ENCODE peak calls at places on chromosomes 12 and 14, in four cellular contexts. One of them, this sample, is unnamed.

GRCh38 chr12:52232233-52232915 is 669 bp upstream of the KRT7 start:
- DNase-seq in A549: no peak
- DNase-seq in K562: no peak
- DNase-seq in HepG2: no peak
- DNase-seq in this sample: no peak

GRCh38 chr12:82883396-82884360 is 197.0 kb downstream of the TMTC2 start:
- DNase-seq in A549: no peak
- DNase-seq in K562: no peak
- DNase-seq in HepG2: no peak
- DNase-seq in this sample: no peak

GRCh38 chr14:55077691-55078151 is 26.3 kb downstream of the MAPK1IP1L start:
- DNase-seq in A549: no peak
- DNase-seq in K562: no peak
- DNase-seq in HepG2: peak
- DNase-seq in this sample: no peak

GRCh38 chr12:6426882-6427671 is 17.7 kb upstream of the CD27 start:
- DNase-seq in A549: no peak
- DNase-seq in K562: no peak
- DNase-seq in HepG2: no peak
- DNase-seq in this sample: no peak

GRCh38 chr12:130633771-130634170 is 82.3 kb downstream of the RIMBP2 start:
- DNase-seq in A549: no peak
- DNase-seq in K562: no peak
- DNase-seq in HepG2: no peak
- DNase-seq in this sample: peak

GRCh38 chr12:102503056-102503681 is 22.8 kb upstream of the IGF1 start:
- DNase-seq in A549: no peak
- DNase-seq in K562: no peak
- DNase-seq in HepG2: no peak
- DNase-seq in this sample: no peak

GRCh38 chr14:106491851-106492250 is 965.5 kb downstream of the TMEM121 start:
- DNase-seq in A549: peak
- DNase-seq in K562: no peak
- DNase-seq in HepG2: no peak
- DNase-seq in this sample: peak

GRCh38 chr12:48199784-48200198 is 3.3 kb downstream of the OR10AD1 start:
- DNase-seq in A549: peak
- DNase-seq in K562: no peak
- DNase-seq in HepG2: no peak
- DNase-seq in this sample: no peak

GRCh38 chr12:124428136-124428791 is 133.4 kb downstream of the RFLNA start:
- DNase-seq in A549: no peak
- DNase-seq in K562: no peak
- DNase-seq in HepG2: no peak
- DNase-seq in this sample: no peak

GRCh38 chr12:15356831-15357456 is 34.6 kb downstream of the PTPRO start:
- DNase-seq in A549: no peak
- DNase-seq in K562: no peak
- DNase-seq in HepG2: no peak
- DNase-seq in this sample: no peak

GRCh38 chr12:49098035-49098451 is 3.4 kb upstream of the DHH start:
- DNase-seq in A549: peak
- DNase-seq in K562: peak
- DNase-seq in HepG2: peak
- DNase-seq in this sample: peak

GRCh38 chr12:2642896-2643425 is 151.8 kb upstream of the FKBP4 start:
- DNase-seq in A549: no peak
- DNase-seq in K562: no peak
- DNase-seq in HepG2: no peak
- DNase-seq in this sample: peak

GRCh38 chr12:18224745-18225144 is 36.6 kb upstream of the PIK3C2G start:
- DNase-seq in A549: peak
- DNase-seq in K562: no peak
- DNase-seq in HepG2: peak
- DNase-seq in this sample: no peak

DNA sequence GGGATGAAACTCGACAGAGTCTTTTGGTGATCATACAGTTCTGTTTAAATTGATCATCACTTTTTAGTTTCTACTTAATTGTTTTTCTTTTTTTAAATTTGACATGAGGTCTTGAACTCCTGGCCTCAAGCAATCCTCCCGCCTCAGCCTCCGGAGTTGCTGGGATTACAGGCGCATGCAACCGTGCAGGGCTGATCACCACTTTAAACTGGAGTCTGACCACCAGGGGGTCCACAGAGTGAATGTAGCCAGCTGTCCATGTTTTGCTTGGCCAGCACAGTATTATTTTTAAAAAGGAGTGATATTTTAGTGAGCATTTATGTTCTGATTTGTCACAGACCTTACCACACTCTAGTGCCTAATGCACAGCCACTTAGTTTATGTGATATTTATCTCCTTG is 10.7 kb downstream of the DAAM1 start:
- DNase-seq in A549: no peak
- DNase-seq in K562: no peak
- DNase-seq in HepG2: no peak
- DNase-seq in this sample: no peak
- TF ChIP-seq NR3C1 in A549: no peak
- TF ChIP-seq NR3C1 in K562: no peak
- TF ChIP-seq NR3C1 in HepG2: no peak
- TF ChIP-seq NR3C1 in this sample: no peak

DNA sequence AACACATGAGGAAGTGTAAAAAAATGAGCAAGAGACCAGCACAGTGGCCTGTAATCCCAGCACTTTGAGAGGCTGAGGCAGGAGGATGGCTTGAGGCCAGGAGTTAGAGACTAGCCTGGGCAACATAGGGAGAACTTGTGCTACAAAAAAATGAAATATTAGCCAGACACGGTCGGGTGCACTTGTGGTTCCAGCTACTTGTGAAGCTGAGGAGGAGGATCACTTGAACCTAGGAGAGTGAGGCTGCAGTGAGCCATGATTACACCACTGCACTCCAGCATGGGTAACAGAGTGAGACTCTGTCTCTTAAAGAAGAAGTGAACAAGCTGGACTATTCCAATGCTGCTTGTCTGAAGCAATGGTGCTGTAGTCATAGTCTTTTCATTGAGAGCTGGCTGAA is 36.3 kb upstream of the MAP3K9 start:
- DNase-seq in A549: no peak
- DNase-seq in K562: no peak
- DNase-seq in HepG2: no peak
- DNase-seq in this sample: no peak
- TF ChIP-seq NR3C1 in A549: no peak
- TF ChIP-seq NR3C1 in K562: no peak
- TF ChIP-seq NR3C1 in HepG2: no peak
- TF ChIP-seq NR3C1 in this sample: no peak

DNA sequence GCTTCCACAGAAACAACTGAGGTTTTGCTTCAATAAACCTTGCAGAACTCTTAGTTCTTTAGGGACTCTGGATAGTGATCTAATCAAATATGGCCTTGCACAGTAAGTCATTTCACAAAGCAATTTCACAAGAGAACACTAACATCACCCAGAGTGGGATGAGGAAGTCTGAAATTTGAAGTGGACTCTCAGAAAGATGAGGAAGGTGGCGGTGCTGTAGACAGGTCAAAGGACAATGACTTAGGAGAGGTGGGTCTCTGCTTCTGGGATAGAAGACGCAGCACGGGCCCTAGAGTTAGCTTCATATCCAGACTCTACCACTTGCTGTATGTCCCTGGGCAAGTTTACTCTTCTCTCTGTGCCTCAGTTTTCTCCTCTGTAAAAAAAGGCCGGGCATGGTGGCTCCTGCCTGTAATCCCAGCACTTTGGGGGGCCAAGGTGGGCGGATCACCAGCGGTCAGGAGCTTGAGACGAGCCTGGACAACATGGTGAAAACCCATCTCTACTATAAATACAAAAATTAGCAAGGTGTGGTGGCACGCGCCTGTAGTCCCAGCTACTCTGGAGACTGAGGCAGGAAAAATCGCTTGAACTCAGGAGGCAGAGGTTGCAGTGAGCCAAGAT is 18.9 kb downstream of the FOS start:
- DNase-seq in A549: no peak
- DNase-seq in K562: no peak
- DNase-seq in HepG2: no peak
- DNase-seq in this sample: no peak
- TF ChIP-seq NR3C1 in A549: no peak
- TF ChIP-seq NR3C1 in K562: no peak
- TF ChIP-seq NR3C1 in HepG2: no peak
- TF ChIP-seq NR3C1 in this sample: no peak

GRCh38 chr12:104458645-104459555 is 2.2 kb downstream of the CHST11 start:
- DNase-seq in A549: no peak
- DNase-seq in K562: peak
- DNase-seq in HepG2: no peak
- DNase-seq in this sample: no peak
- TF ChIP-seq NR3C1 in A549: no peak
- TF ChIP-seq NR3C1 in K562: no peak
- TF ChIP-seq NR3C1 in HepG2: no peak
- TF ChIP-seq NR3C1 in this sample: no peak

GRCh38 chr14:69711471-69712216 is 55.3 kb upstream of the SRSF5 start:
- DNase-seq in A549: no peak
- DNase-seq in K562: no peak
- DNase-seq in HepG2: no peak
- DNase-seq in this sample: no peak

GRCh38 chr14:69713976-69714716 is 52.8 kb upstream of the SRSF5 start:
- DNase-seq in A549: no peak
- DNase-seq in K562: no peak
- DNase-seq in HepG2: peak
- DNase-seq in this sample: no peak

GRCh38 chr14:69712217-69712565 is 54.8 kb upstream of the SRSF5 start:
- DNase-seq in A549: no peak
- DNase-seq in K562: no peak
- DNase-seq in HepG2: no peak
- DNase-seq in this sample: no peak

GRCh38 chr14:69712637-69713088 is 54.3 kb upstream of the SRSF5 start:
- DNase-seq in A549: no peak
- DNase-seq in K562: no peak
- DNase-seq in HepG2: no peak
- DNase-seq in this sample: peak

GRCh38 chr14:69713127-69713800 is 53.7 kb upstream of the SRSF5 start:
- DNase-seq in A549: no peak
- DNase-seq in K562: no peak
- DNase-seq in HepG2: no peak
- DNase-seq in this sample: peak
- TF ChIP-seq NR3C1 in A549: no peak
- TF ChIP-seq NR3C1 in K562: no peak
- TF ChIP-seq NR3C1 in HepG2: no peak
- TF ChIP-seq NR3C1 in this sample: no peak

DNA sequence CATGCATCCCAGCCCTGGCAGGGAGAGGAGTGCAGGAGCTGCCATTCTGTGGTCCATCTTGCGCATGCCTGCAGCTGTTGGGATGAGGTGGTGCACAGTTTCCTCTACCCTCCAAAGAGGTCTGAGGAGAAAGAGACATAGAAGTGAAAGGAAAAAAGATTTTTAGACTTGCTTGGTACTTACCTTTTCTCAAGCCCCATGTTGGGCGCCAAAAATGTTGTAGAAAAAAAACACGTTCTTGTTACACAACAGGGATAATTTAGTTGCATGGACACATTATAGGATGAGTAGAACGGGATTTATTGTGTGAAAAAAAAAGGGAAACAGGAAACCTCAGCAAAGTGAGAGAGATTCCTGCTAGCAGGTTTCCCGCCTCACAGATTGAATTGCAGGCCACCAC is 244.4 kb upstream of the GARIN2 start:
- DNase-seq in A549: peak
- DNase-seq in K562: no peak
- DNase-seq in HepG2: peak
- DNase-seq in this sample: no peak
- TF ChIP-seq NR3C1 in A549: no peak
- TF ChIP-seq NR3C1 in K562: no peak
- TF ChIP-seq NR3C1 in HepG2: no peak
- TF ChIP-seq NR3C1 in this sample: no peak

GRCh38 chr14:24259282-24260025 is 3.5 kb downstream of the TGM1 start:
- DNase-seq in A549: no peak
- DNase-seq in K562: no peak
- DNase-seq in HepG2: no peak
- DNase-seq in this sample: no peak
- TF ChIP-seq NR3C1 in A549: no peak
- TF ChIP-seq NR3C1 in K562: no peak
- TF ChIP-seq NR3C1 in HepG2: no peak
- TF ChIP-seq NR3C1 in this sample: no peak

GRCh38 chr12:12599750-12600643 is 11.7 kb upstream of the CREBL2 start:
- DNase-seq in A549: no peak
- DNase-seq in K562: no peak
- DNase-seq in HepG2: no peak
- DNase-seq in this sample: no peak
- TF ChIP-seq NR3C1 in A549: no peak
- TF ChIP-seq NR3C1 in K562: no peak
- TF ChIP-seq NR3C1 in HepG2: no peak
- TF ChIP-seq NR3C1 in this sample: no peak

DNA sequence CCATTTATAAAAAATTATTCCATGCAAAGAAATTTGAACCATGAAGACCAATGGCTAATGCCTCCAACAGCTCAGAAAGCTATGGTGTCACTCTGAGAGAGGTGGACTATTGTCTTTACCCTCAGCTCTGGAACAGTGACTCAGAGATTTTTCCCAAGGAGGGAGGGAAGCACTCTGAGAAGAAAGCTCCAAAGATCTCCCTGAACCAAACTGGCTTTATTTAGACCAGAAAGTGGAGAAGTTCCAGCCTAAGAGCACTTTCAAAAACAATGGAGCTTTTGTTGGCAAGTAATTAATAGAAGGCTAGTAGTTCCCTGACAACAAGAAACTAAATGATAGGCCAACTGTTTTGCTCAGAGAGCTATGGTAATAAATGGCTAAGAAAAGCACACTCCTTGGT is 599.9 kb upstream of the MDGA2 start:
- DNase-seq in A549: no peak
- DNase-seq in K562: no peak
- DNase-seq in HepG2: no peak
- DNase-seq in this sample: no peak
- TF ChIP-seq NR3C1 in A549: no peak
- TF ChIP-seq NR3C1 in K562: no peak
- TF ChIP-seq NR3C1 in HepG2: no peak
- TF ChIP-seq NR3C1 in this sample: no peak

DNA sequence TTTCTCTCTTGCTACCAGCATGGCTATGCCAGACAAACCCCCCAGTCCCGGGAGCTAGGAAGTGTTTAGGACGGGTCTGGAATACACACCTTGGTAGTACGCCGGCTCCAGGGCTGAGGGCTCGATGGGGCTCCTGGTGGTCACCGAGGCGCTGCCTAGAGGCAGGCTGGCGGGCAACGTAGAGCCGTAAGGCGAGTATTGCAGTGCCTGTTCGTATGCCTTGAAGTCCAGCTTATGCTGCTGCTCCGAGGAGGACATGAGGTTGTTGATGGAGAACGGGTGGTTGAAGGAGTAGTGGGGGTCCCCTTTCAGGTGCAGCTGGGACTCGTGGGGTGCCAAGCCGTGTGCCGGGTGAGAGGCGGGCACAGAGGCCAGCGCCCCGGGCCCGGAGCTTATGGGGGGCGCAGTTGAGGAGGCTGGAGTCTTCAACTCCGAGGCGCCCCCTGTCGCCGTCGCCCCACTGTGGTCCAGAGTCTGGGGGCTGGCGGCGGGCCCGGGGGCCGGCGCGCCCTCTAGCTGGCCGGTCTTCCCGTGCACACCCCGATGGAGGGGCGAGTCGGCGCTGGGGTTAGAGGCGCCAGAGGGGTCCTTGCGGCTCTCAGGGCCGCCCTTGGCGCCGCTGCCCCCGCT is 3.6 kb downstream of the FOXA1 start:
- DNase-seq in A549: peak
- DNase-seq in K562: no peak
- DNase-seq in HepG2: no peak
- DNase-seq in this sample: peak
- TF ChIP-seq NR3C1 in A549: no peak
- TF ChIP-seq NR3C1 in K562: no peak
- TF ChIP-seq NR3C1 in HepG2: no peak
- TF ChIP-seq NR3C1 in this sample: no peak